ENCODE peak calls at places on chromosomes 4 and X, in five cellular contexts. One of them, this sample, is unnamed.

GRCh38 chrX:44247468-44247867 is 96.0 kb downstream of the EFHC2 start:
- DNase-seq in HepG2: no peak
- DNase-seq in GM12878: no peak
- DNase-seq in K562: no peak
- DNase-seq in WTC11: no peak
- DNase-seq in this sample: no peak

GRCh38 chrX:77431227-77431626 is 16.0 kb upstream of the FGF16 start:
- DNase-seq in HepG2: no peak
- DNase-seq in WTC11: no peak
- DNase-seq in K562: no peak
- DNase-seq in GM12878: no peak
- DNase-seq in this sample: no peak

GRCh38 chrX:81195712-81196111 is 6.0 kb downstream of the HMGN5 start:
- DNase-seq in WTC11: peak; percentile 45
- DNase-seq in HepG2: peak; percentile 27
- DNase-seq in GM12878: no peak
- DNase-seq in K562: peak; percentile 52
- DNase-seq in this sample: peak; percentile 13

GRCh38 chr4:82639947-82640346 is 78.2 kb upstream of the TMEM150C start:
- DNase-seq in GM12878: no peak
- DNase-seq in WTC11: no peak
- DNase-seq in HepG2: no peak
- DNase-seq in K562: no peak
- DNase-seq in this sample: no peak

GRCh38 chr4:60884545-60884944 is 315.6 kb upstream of the ADGRL3 start:
- DNase-seq in WTC11: no peak
- DNase-seq in GM12878: no peak
- DNase-seq in K562: no peak
- DNase-seq in HepG2: no peak
- DNase-seq in this sample: no peak

GRCh38 chrX:4547218-4547836 is 833.9 kb upstream of the PRKX start:
- DNase-seq in HepG2: peak; percentile 8
- DNase-seq in WTC11: peak; percentile 47
- DNase-seq in GM12878: peak; percentile 5
- DNase-seq in K562: peak; percentile 37
- DNase-seq in this sample: peak; percentile 53

GRCh38 chrX:14352511-14352910 is 176.8 kb upstream of the GLRA2 start:
- DNase-seq in HepG2: no peak
- DNase-seq in GM12878: no peak
- DNase-seq in WTC11: no peak
- DNase-seq in K562: no peak
- DNase-seq in this sample: no peak

GRCh38 chrX:41889317-41890025 is 33.9 kb downstream of the CASK start:
- DNase-seq in GM12878: no peak
- DNase-seq in K562: no peak
- DNase-seq in HepG2: peak; percentile 44
- DNase-seq in WTC11: no peak
- DNase-seq in this sample: peak; percentile 61

GRCh38 chr4:99815597-99816011 is 1.0 kb upstream of the DAPP1 start:
- DNase-seq in GM12878: no peak
- DNase-seq in HepG2: peak; percentile 20
- DNase-seq in K562: no peak
- DNase-seq in WTC11: no peak
- DNase-seq in this sample: no peak

GRCh38 chr4:19386786-19387185 is 864.9 kb upstream of the SLIT2 start:
- DNase-seq in HepG2: no peak
- DNase-seq in K562: no peak
- DNase-seq in GM12878: no peak
- DNase-seq in WTC11: no peak
- DNase-seq in this sample: no peak

GRCh38 chr4:176489001-176489400 is 169.2 kb downstream of the SPCS3 start:
- DNase-seq in K562: no peak
- DNase-seq in HepG2: no peak
- DNase-seq in GM12878: no peak
- DNase-seq in WTC11: no peak
- DNase-seq in this sample: no peak

GRCh38 chr4:155742310-155743015 is 16.4 kb upstream of the GUCY1B1 start:
- DNase-seq in GM12878: no peak
- DNase-seq in HepG2: no peak
- DNase-seq in K562: no peak
- DNase-seq in WTC11: no peak
- DNase-seq in this sample: no peak

GRCh38 chrX:40832723-40833122 is 97.4 kb upstream of the MED14 start:
- DNase-seq in GM12878: no peak
- DNase-seq in K562: no peak
- DNase-seq in WTC11: no peak
- DNase-seq in HepG2: no peak
- DNase-seq in this sample: no peak

GRCh38 chr4:118270492-118270891 is 82.3 kb downstream of the PRSS12 start:
- DNase-seq in GM12878: no peak
- DNase-seq in HepG2: peak; percentile 41
- DNase-seq in WTC11: no peak
- DNase-seq in K562: no peak
- DNase-seq in this sample: peak; percentile 43

GRCh38 chrX:17291998-17292658 is 82.9 kb upstream of the NHS start:
- DNase-seq in HepG2: no peak
- DNase-seq in WTC11: no peak
- DNase-seq in GM12878: no peak
- DNase-seq in K562: no peak
- DNase-seq in this sample: no peak

GRCh38 chr4:40515398-40516293 is 114.0 kb downstream of the RBM47 start:
- DNase-seq in HepG2: peak; percentile 64
- DNase-seq in GM12878: peak; percentile 95
- DNase-seq in WTC11: no peak
- DNase-seq in K562: peak; percentile 81
- DNase-seq in this sample: peak; percentile 31

GRCh38 chr4:156945532-156945931 is 26.1 kb downstream of the PDGFC start:
- DNase-seq in GM12878: no peak
- DNase-seq in K562: no peak
- DNase-seq in WTC11: no peak
- DNase-seq in HepG2: no peak
- DNase-seq in this sample: no peak

GRCh38 chrX:16251782-16252181 is 84.5 kb downstream of the MAGEB17 start:
- DNase-seq in WTC11: no peak
- DNase-seq in GM12878: no peak
- DNase-seq in HepG2: no peak
- DNase-seq in K562: no peak
- DNase-seq in this sample: no peak

GRCh38 chr4:111773858-111774257 is 371.4 kb upstream of the FAM241A start:
- DNase-seq in K562: no peak
- DNase-seq in HepG2: no peak
- DNase-seq in WTC11: no peak
- DNase-seq in GM12878: no peak
- DNase-seq in this sample: no peak

GRCh38 chrX:50643525-50644137 is 170.4 kb downstream of the SHROOM4 start:
- DNase-seq in K562: no peak
- DNase-seq in HepG2: no peak
- DNase-seq in GM12878: no peak
- DNase-seq in WTC11: no peak
- DNase-seq in this sample: no peak

GRCh38 chrX:9493936-9494335 is 29.1 kb downstream of the TBL1X start:
- DNase-seq in K562: no peak
- DNase-seq in WTC11: no peak
- DNase-seq in GM12878: no peak
- DNase-seq in HepG2: no peak
- DNase-seq in this sample: no peak

GRCh38 chr4:5802565-5802964 is 90.3 kb downstream of the CRMP1 start:
- DNase-seq in WTC11: no peak
- DNase-seq in GM12878: no peak
- DNase-seq in K562: no peak
- DNase-seq in HepG2: no peak
- DNase-seq in this sample: no peak

GRCh38 chr4:8325284-8325973 is 55.9 kb downstream of the HTRA3 start:
- DNase-seq in GM12878: no peak
- DNase-seq in WTC11: peak; percentile 4
- DNase-seq in HepG2: no peak
- DNase-seq in K562: no peak
- DNase-seq in this sample: no peak

GRCh38 chr4:113684534-113685091 is 76.9 kb downstream of the CAMK2D start:
- DNase-seq in HepG2: peak; percentile 85
- DNase-seq in GM12878: no peak
- DNase-seq in WTC11: peak; percentile 14
- DNase-seq in K562: no peak
- DNase-seq in this sample: peak; percentile 67

GRCh38 chr4:69843932-69844331 is 16.0 kb downstream of the SULT1E1 start:
- DNase-seq in HepG2: no peak
- DNase-seq in GM12878: no peak
- DNase-seq in K562: no peak
- DNase-seq in WTC11: no peak
- DNase-seq in this sample: no peak

GRCh38 chr4:105277702-105278101 is 131.0 kb downstream of the TET2 start:
- DNase-seq in HepG2: no peak
- DNase-seq in GM12878: no peak
- DNase-seq in WTC11: no peak
- DNase-seq in K562: no peak
- DNase-seq in this sample: no peak

GRCh38 chrX:29143356-29143755 is 556.1 kb downstream of the IL1RAPL1 start:
- DNase-seq in GM12878: no peak
- DNase-seq in K562: no peak
- DNase-seq in HepG2: no peak
- DNase-seq in WTC11: no peak
- DNase-seq in this sample: no peak

GRCh38 chr4:57098945-57099344 is 11.2 kb downstream of the IGFBP7 start:
- DNase-seq in K562: no peak
- DNase-seq in GM12878: no peak
- DNase-seq in WTC11: no peak
- DNase-seq in HepG2: no peak
- DNase-seq in this sample: no peak

DNA sequence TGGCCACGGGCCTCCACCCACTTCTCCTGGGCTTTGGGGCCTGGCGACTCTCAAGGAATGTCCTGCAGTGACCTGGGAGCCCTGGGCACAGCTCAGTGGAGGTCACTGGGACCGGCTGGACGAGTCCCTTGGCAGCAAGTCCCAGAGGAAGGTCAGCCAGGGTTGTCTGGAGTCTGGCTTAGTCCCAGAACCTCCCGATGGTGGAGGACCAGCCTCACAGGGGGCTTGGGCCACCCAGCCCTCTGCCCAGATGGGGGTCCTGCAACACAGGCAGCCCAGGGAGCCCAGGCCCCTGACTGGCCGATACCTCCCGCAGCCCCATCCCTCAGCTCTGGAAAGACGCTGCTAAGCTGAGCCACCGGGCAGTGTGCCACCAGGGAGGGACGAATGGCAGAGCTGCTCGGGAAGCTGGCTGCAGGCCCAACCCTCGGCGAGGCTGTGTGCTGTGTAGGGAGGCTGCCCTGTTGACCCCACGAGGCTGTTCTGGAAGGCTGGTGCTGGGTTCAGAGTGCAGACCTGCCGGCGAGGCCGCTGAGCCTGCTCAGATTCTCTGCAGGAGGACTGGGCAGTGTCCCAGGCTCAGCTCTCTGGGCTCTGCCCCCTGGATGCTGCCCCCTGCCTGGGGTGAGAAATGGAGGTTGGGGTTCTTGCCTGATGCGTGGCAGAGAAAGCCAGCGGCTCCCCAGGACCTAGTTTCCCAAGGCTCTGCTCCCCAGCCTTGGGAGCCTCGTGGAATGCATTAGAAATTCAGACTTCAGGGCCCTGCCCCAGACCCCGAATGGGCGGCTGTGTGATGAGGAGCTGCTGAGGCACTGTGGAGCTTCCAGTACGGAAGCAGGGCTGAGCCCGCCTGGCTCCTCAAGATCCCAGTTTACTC is 61.7 kb downstream of the ADRA2C start:
- DNase-seq in K562: no peak
- DNase-seq in WTC11: no peak
- DNase-seq in GM12878: no peak
- DNase-seq in HepG2: peak; percentile 85
- DNase-seq in this sample: peak; percentile 21
- TF ChIP-seq ESRRA in K562: no peak
- TF ChIP-seq ESRRA in WTC11: no peak
- TF ChIP-seq ESRRA in GM12878: no peak
- TF ChIP-seq ESRRA in HepG2: peak; percentile 88
- TF ChIP-seq ESRRA in this sample: no peak

GRCh38 chr4:106286611-106287010 is 29.4 kb downstream of the TBCK start:
- DNase-seq in WTC11: no peak
- DNase-seq in K562: no peak
- DNase-seq in GM12878: no peak
- DNase-seq in HepG2: no peak
- DNase-seq in this sample: no peak

GRCh38 chr4:106284227-106284626 is 31.8 kb downstream of the TBCK start:
- DNase-seq in K562: no peak
- DNase-seq in HepG2: no peak
- DNase-seq in WTC11: no peak
- DNase-seq in GM12878: no peak
- DNase-seq in this sample: no peak

GRCh38 chr4:106289737-106290136 is 26.3 kb downstream of the TBCK start:
- DNase-seq in WTC11: no peak
- DNase-seq in GM12878: no peak
- DNase-seq in K562: no peak
- DNase-seq in HepG2: no peak
- DNase-seq in this sample: no peak

GRCh38 chr4:106291678-106292077 is 24.3 kb downstream of the TBCK start:
- DNase-seq in HepG2: no peak
- DNase-seq in K562: no peak
- DNase-seq in WTC11: no peak
- DNase-seq in GM12878: no peak
- DNase-seq in this sample: no peak

GRCh38 chr4:106287353-106287969 is 28.5 kb downstream of the TBCK start:
- DNase-seq in GM12878: no peak
- DNase-seq in HepG2: peak; percentile 97
- DNase-seq in K562: no peak
- DNase-seq in WTC11: no peak
- DNase-seq in this sample: peak; percentile 1
- TF ChIP-seq ESRRA in GM12878: no peak
- TF ChIP-seq ESRRA in HepG2: no peak
- TF ChIP-seq ESRRA in K562: no peak
- TF ChIP-seq ESRRA in WTC11: no peak
- TF ChIP-seq ESRRA in this sample: no peak

GRCh38 chr4:173821031-173821430 is 291.0 kb upstream of the HAND2 start:
- DNase-seq in WTC11: no peak
- DNase-seq in K562: no peak
- DNase-seq in HepG2: no peak
- DNase-seq in GM12878: no peak
- DNase-seq in this sample: no peak
- TF ChIP-seq ESRRA in WTC11: no peak
- TF ChIP-seq ESRRA in K562: no peak
- TF ChIP-seq ESRRA in HepG2: no peak
- TF ChIP-seq ESRRA in GM12878: no peak
- TF ChIP-seq ESRRA in this sample: no peak

GRCh38 chr4:4507403-4507802 is 34.4 kb downstream of the STX18 start:
- DNase-seq in WTC11: no peak
- DNase-seq in GM12878: no peak
- DNase-seq in HepG2: no peak
- DNase-seq in K562: no peak
- DNase-seq in this sample: no peak

GRCh38 chr4:4509521-4509920 is 32.3 kb downstream of the STX18 start:
- DNase-seq in K562: no peak
- DNase-seq in HepG2: no peak
- DNase-seq in WTC11: no peak
- DNase-seq in GM12878: no peak
- DNase-seq in this sample: no peak

GRCh38 chr4:4507923-4508322 is 33.9 kb downstream of the STX18 start:
- DNase-seq in K562: peak; percentile 25
- DNase-seq in WTC11: no peak
- DNase-seq in GM12878: no peak
- DNase-seq in HepG2: peak; percentile 2
- DNase-seq in this sample: peak; percentile 9

GRCh38 chr4:4504783-4505182 is 37.1 kb downstream of the STX18 start:
- DNase-seq in K562: no peak
- DNase-seq in WTC11: no peak
- DNase-seq in HepG2: no peak
- DNase-seq in GM12878: no peak
- DNase-seq in this sample: no peak

GRCh38 chr4:4506961-4507360 is 34.9 kb downstream of the STX18 start:
- DNase-seq in WTC11: no peak
- DNase-seq in GM12878: no peak
- DNase-seq in K562: no peak
- DNase-seq in HepG2: no peak
- DNase-seq in this sample: no peak
- TF ChIP-seq ESRRA in WTC11: no peak
- TF ChIP-seq ESRRA in GM12878: no peak
- TF ChIP-seq ESRRA in K562: no peak
- TF ChIP-seq ESRRA in HepG2: no peak
- TF ChIP-seq ESRRA in this sample: no peak